ENCODE peak calls at places on chromosomes 5 and 9, in ten cellular contexts. One of them, this sample, is unnamed.

GRCh38 chr5:160188151-160188967 is 40.9 kb upstream of the FABP6 start:
- DNase-seq in NCI-H748 treated with DMSO at 0.1 percent for 48 hours: no peak
- DNase-seq in brain microvascular endothelial cell: peak
- DNase-seq in progenitor cell of endocrine pancreas: peak
- DNase-seq in body of pancreas: peak
- DNase-seq in AG08395: peak
- DNase-seq in uterus: peak
- DNase-seq in stimulated activated CD8-positive, alpha-beta memory T cell treated with anti-CD3 and anti-CD28 coated beads, Interleukin-7, amount 100 ng/mL, for 4 hours: no peak
- DNase-seq in AG04450: no peak
- DNase-seq in ascending aorta: peak
- DNase-seq in this sample: peak

GRCh38 chr5:177409043-177409801 is at the start of gene F12:
- DNase-seq in ascending aorta: no peak
- DNase-seq in stimulated activated CD8-positive, alpha-beta memory T cell treated with anti-CD3 and anti-CD28 coated beads, Interleukin-7, amount 100 ng/mL, for 4 hours: no peak
- DNase-seq in brain microvascular endothelial cell: no peak
- DNase-seq in NCI-H748 treated with DMSO at 0.1 percent for 48 hours: no peak
- DNase-seq in uterus: no peak
- DNase-seq in AG08395: no peak
- DNase-seq in AG04450: no peak
- DNase-seq in progenitor cell of endocrine pancreas: no peak
- DNase-seq in body of pancreas: no peak
- DNase-seq in this sample: no peak

GRCh38 chr9:122816163-122816867 is 12.1 kb downstream of the PDCL start:
- DNase-seq in uterus: peak
- DNase-seq in progenitor cell of endocrine pancreas: no peak
- DNase-seq in NCI-H748 treated with DMSO at 0.1 percent for 48 hours: no peak
- DNase-seq in brain microvascular endothelial cell: peak
- DNase-seq in AG08395: no peak
- DNase-seq in AG04450: no peak
- DNase-seq in stimulated activated CD8-positive, alpha-beta memory T cell treated with anti-CD3 and anti-CD28 coated beads, Interleukin-7, amount 100 ng/mL, for 4 hours: peak
- DNase-seq in body of pancreas: peak
- DNase-seq in ascending aorta: no peak
- DNase-seq in this sample: peak

GRCh38 chr5:45725537-45725936 is 29.4 kb upstream of the HCN1 start:
- DNase-seq in progenitor cell of endocrine pancreas: no peak
- DNase-seq in ascending aorta: no peak
- DNase-seq in AG08395: no peak
- DNase-seq in uterus: no peak
- DNase-seq in body of pancreas: no peak
- DNase-seq in stimulated activated CD8-positive, alpha-beta memory T cell treated with anti-CD3 and anti-CD28 coated beads, Interleukin-7, amount 100 ng/mL, for 4 hours: no peak
- DNase-seq in brain microvascular endothelial cell: no peak
- DNase-seq in NCI-H748 treated with DMSO at 0.1 percent for 48 hours: no peak
- DNase-seq in AG04450: no peak
- DNase-seq in this sample: no peak

GRCh38 chr5:100026601-100027000 is 508.6 kb upstream of the FAM174A start:
- DNase-seq in body of pancreas: no peak
- DNase-seq in progenitor cell of endocrine pancreas: no peak
- DNase-seq in AG04450: no peak
- DNase-seq in uterus: no peak
- DNase-seq in NCI-H748 treated with DMSO at 0.1 percent for 48 hours: no peak
- DNase-seq in brain microvascular endothelial cell: no peak
- DNase-seq in ascending aorta: no peak
- DNase-seq in stimulated activated CD8-positive, alpha-beta memory T cell treated with anti-CD3 and anti-CD28 coated beads, Interleukin-7, amount 100 ng/mL, for 4 hours: no peak
- DNase-seq in AG08395: no peak
- DNase-seq in this sample: no peak

GRCh38 chr5:14420136-14420808 is 161.3 kb upstream of the OTULINL start:
- DNase-seq in progenitor cell of endocrine pancreas: no peak
- DNase-seq in brain microvascular endothelial cell: no peak
- DNase-seq in NCI-H748 treated with DMSO at 0.1 percent for 48 hours: no peak
- DNase-seq in AG08395: peak
- DNase-seq in ascending aorta: no peak
- DNase-seq in stimulated activated CD8-positive, alpha-beta memory T cell treated with anti-CD3 and anti-CD28 coated beads, Interleukin-7, amount 100 ng/mL, for 4 hours: no peak
- DNase-seq in body of pancreas: no peak
- DNase-seq in AG04450: no peak
- DNase-seq in uterus: no peak
- DNase-seq in this sample: no peak

GRCh38 chr9:27385606-27386005 is 88.7 kb upstream of the EQTN start:
- DNase-seq in AG04450: no peak
- DNase-seq in ascending aorta: no peak
- DNase-seq in body of pancreas: peak
- DNase-seq in uterus: no peak
- DNase-seq in NCI-H748 treated with DMSO at 0.1 percent for 48 hours: no peak
- DNase-seq in brain microvascular endothelial cell: no peak
- DNase-seq in progenitor cell of endocrine pancreas: no peak
- DNase-seq in stimulated activated CD8-positive, alpha-beta memory T cell treated with anti-CD3 and anti-CD28 coated beads, Interleukin-7, amount 100 ng/mL, for 4 hours: no peak
- DNase-seq in AG08395: no peak
- DNase-seq in this sample: no peak

GRCh38 chr9:94085062-94085639 is 887 bp downstream of the PTPDC1 start:
- DNase-seq in AG04450: no peak
- DNase-seq in AG08395: peak
- DNase-seq in body of pancreas: no peak
- DNase-seq in NCI-H748 treated with DMSO at 0.1 percent for 48 hours: no peak
- DNase-seq in brain microvascular endothelial cell: peak
- DNase-seq in uterus: no peak
- DNase-seq in stimulated activated CD8-positive, alpha-beta memory T cell treated with anti-CD3 and anti-CD28 coated beads, Interleukin-7, amount 100 ng/mL, for 4 hours: no peak
- DNase-seq in progenitor cell of endocrine pancreas: no peak
- DNase-seq in ascending aorta: no peak
- DNase-seq in this sample: no peak

GRCh38 chr9:134178781-134179551 is 14.6 kb upstream of the RNU6ATAC start:
- DNase-seq in AG04450: no peak
- DNase-seq in NCI-H748 treated with DMSO at 0.1 percent for 48 hours: no peak
- DNase-seq in ascending aorta: peak
- DNase-seq in stimulated activated CD8-positive, alpha-beta memory T cell treated with anti-CD3 and anti-CD28 coated beads, Interleukin-7, amount 100 ng/mL, for 4 hours: no peak
- DNase-seq in AG08395: peak
- DNase-seq in brain microvascular endothelial cell: no peak
- DNase-seq in body of pancreas: peak
- DNase-seq in uterus: peak
- DNase-seq in progenitor cell of endocrine pancreas: no peak
- DNase-seq in this sample: peak

GRCh38 chr9:21991039-21991959 is 2.9 kb downstream of the CDKN2A start:
- DNase-seq in progenitor cell of endocrine pancreas: no peak
- DNase-seq in stimulated activated CD8-positive, alpha-beta memory T cell treated with anti-CD3 and anti-CD28 coated beads, Interleukin-7, amount 100 ng/mL, for 4 hours: no peak
- DNase-seq in AG08395: no peak
- DNase-seq in brain microvascular endothelial cell: no peak
- DNase-seq in AG04450: no peak
- DNase-seq in ascending aorta: no peak
- DNase-seq in uterus: no peak
- DNase-seq in body of pancreas: no peak
- DNase-seq in NCI-H748 treated with DMSO at 0.1 percent for 48 hours: no peak
- DNase-seq in this sample: no peak

GRCh38 chr9:94445846-94446245 is 109.0 kb upstream of the PCAT7 start:
- DNase-seq in progenitor cell of endocrine pancreas: no peak
- DNase-seq in brain microvascular endothelial cell: no peak
- DNase-seq in ascending aorta: no peak
- DNase-seq in stimulated activated CD8-positive, alpha-beta memory T cell treated with anti-CD3 and anti-CD28 coated beads, Interleukin-7, amount 100 ng/mL, for 4 hours: no peak
- DNase-seq in AG08395: no peak
- DNase-seq in AG04450: no peak
- DNase-seq in uterus: no peak
- DNase-seq in NCI-H748 treated with DMSO at 0.1 percent for 48 hours: no peak
- DNase-seq in body of pancreas: no peak
- DNase-seq in this sample: no peak

GRCh38 chr9:85156652-85157051 is 487.1 kb downstream of the NTRK2 start:
- DNase-seq in AG04450: no peak
- DNase-seq in brain microvascular endothelial cell: no peak
- DNase-seq in AG08395: no peak
- DNase-seq in NCI-H748 treated with DMSO at 0.1 percent for 48 hours: no peak
- DNase-seq in stimulated activated CD8-positive, alpha-beta memory T cell treated with anti-CD3 and anti-CD28 coated beads, Interleukin-7, amount 100 ng/mL, for 4 hours: no peak
- DNase-seq in progenitor cell of endocrine pancreas: no peak
- DNase-seq in ascending aorta: no peak
- DNase-seq in body of pancreas: no peak
- DNase-seq in uterus: no peak
- DNase-seq in this sample: no peak

GRCh38 chr5:67066815-67067214 is 129.8 kb downstream of the CD180 start:
- DNase-seq in AG08395: no peak
- DNase-seq in brain microvascular endothelial cell: no peak
- DNase-seq in NCI-H748 treated with DMSO at 0.1 percent for 48 hours: no peak
- DNase-seq in stimulated activated CD8-positive, alpha-beta memory T cell treated with anti-CD3 and anti-CD28 coated beads, Interleukin-7, amount 100 ng/mL, for 4 hours: no peak
- DNase-seq in progenitor cell of endocrine pancreas: no peak
- DNase-seq in AG04450: no peak
- DNase-seq in uterus: no peak
- DNase-seq in body of pancreas: no peak
- DNase-seq in ascending aorta: no peak
- DNase-seq in this sample: peak

GRCh38 chr5:138951986-138952735 is 77.0 kb upstream of the LRRTM2 start:
- DNase-seq in brain microvascular endothelial cell: no peak
- DNase-seq in NCI-H748 treated with DMSO at 0.1 percent for 48 hours: no peak
- DNase-seq in progenitor cell of endocrine pancreas: no peak
- DNase-seq in body of pancreas: no peak
- DNase-seq in stimulated activated CD8-positive, alpha-beta memory T cell treated with anti-CD3 and anti-CD28 coated beads, Interleukin-7, amount 100 ng/mL, for 4 hours: no peak
- DNase-seq in AG04450: no peak
- DNase-seq in ascending aorta: peak
- DNase-seq in AG08395: no peak
- DNase-seq in uterus: no peak
- DNase-seq in this sample: no peak

GRCh38 chr5:150139334-150139733 is 16.3 kb downstream of the PDGFRB start:
- DNase-seq in progenitor cell of endocrine pancreas: no peak
- DNase-seq in stimulated activated CD8-positive, alpha-beta memory T cell treated with anti-CD3 and anti-CD28 coated beads, Interleukin-7, amount 100 ng/mL, for 4 hours: no peak
- DNase-seq in uterus: no peak
- DNase-seq in brain microvascular endothelial cell: peak
- DNase-seq in ascending aorta: no peak
- DNase-seq in body of pancreas: no peak
- DNase-seq in NCI-H748 treated with DMSO at 0.1 percent for 48 hours: no peak
- DNase-seq in AG04450: peak
- DNase-seq in AG08395: peak
- DNase-seq in this sample: no peak

GRCh38 chr5:85334-85995 is 6.5 kb upstream of the PLEKHG4B start:
- DNase-seq in ascending aorta: no peak
- DNase-seq in uterus: no peak
- DNase-seq in progenitor cell of endocrine pancreas: no peak
- DNase-seq in stimulated activated CD8-positive, alpha-beta memory T cell treated with anti-CD3 and anti-CD28 coated beads, Interleukin-7, amount 100 ng/mL, for 4 hours: no peak
- DNase-seq in NCI-H748 treated with DMSO at 0.1 percent for 48 hours: no peak
- DNase-seq in brain microvascular endothelial cell: no peak
- DNase-seq in AG04450: no peak
- DNase-seq in AG08395: no peak
- DNase-seq in body of pancreas: no peak
- DNase-seq in this sample: no peak